ENCODE peak calls at places on chromosome 1, in seven cellular contexts. U is fibroblast of mammary gland; L is activated T-cell treated with anti-CD3 and anti-CD28 coated beads for 1 hour; K is A549; I is activated CD4-positive, alpha-beta T cell treated with anti-CD3 and anti-CD28 coated beads, Interleukin-2, amount 50 U/mL, for 48 hours; G is trophoblast cell; O is H7. X is an unnamed sample.

GRCh38 chr1:84961316-84961715 is 35.6 kb downstream of the MCOLN2 start:
- DNase-seq in U (no peak), L (no peak), K (no peak), I (no peak), G (peak; percentile 22), O (no peak), X (no peak)

GRCh38 chr1:246726881-246727280 is 2.7 kb downstream of the SCCPDH start:
- DNase-seq in U (no peak), L (no peak), K (no peak), I (no peak), G (no peak), O (no peak), X (no peak)

GRCh38 chr1:92886886-92887419 is 55.1 kb downstream of the RPL5 start:
- DNase-seq in U (no peak), L (no peak), K (no peak), I (no peak), G (no peak), O (no peak), X (no peak)

GRCh38 chr1:101207891-101208290 is 28.9 kb upstream of the S1PR1 start:
- DNase-seq in U (peak; percentile 9), L (no peak), K (no peak), I (no peak), G (no peak), O (no peak), X (no peak)

GRCh38 chr1:36486436-36487335 is 4.0 kb upstream of the CSF3R start:
- DNase-seq in U (no peak), L (no peak), K (peak; percentile 93), I (no peak), G (peak; percentile 93), O (no peak), X (no peak)

GRCh38 chr1:157505481-157506272 is 46.6 kb downstream of the FCRL5 start:
- DNase-seq in U (peak; percentile 67), L (no peak), K (peak; percentile 67), I (peak; percentile 42), G (peak; percentile 77), O (peak; percentile 78), X (no peak)

GRCh38 chr1:30342535-30343141 is 380.7 kb downstream of the MATN1 start:
- DNase-seq in U (no peak), L (no peak), K (no peak), I (no peak), G (no peak), O (peak; percentile 70), X (no peak)

GRCh38 chr1:31617218-31617916 is at the start of gene HCRTR1:
- DNase-seq in U (no peak), L (no peak), K (no peak), I (no peak), G (no peak), O (peak; percentile 81), X (no peak)

GRCh38 chr1:243621973-243622372 is 228.1 kb downstream of the AKT3 start:
- DNase-seq in U (no peak), L (no peak), K (no peak), I (no peak), G (peak; percentile 52), O (no peak), X (no peak)

GRCh38 chr1:32241011-32241763 is 5.8 kb upstream of the FAM167B start:
- DNase-seq in U (peak; percentile 19), L (peak; percentile 34), K (peak; percentile 54), I (peak; percentile 54), G (peak; percentile 97), O (peak; percentile 88), X (no peak)